ENCODE peak calls at places on chromosomes 5 and 9, in five cellular contexts. Z is mesothelial cell of epicardium; T is germinal center; U is AG10803; V is activated CD4-positive, alpha-beta T cell treated with anti-CD3 and anti-CD28 coated beads, Interleukin-2, amount 50 U/mL, for 48 hours. D is an unnamed sample.
A peak's percentile ranks its signal among the peaks of the same experiment; 100 is the strongest.

GRCh38 chr9:119278138-119278537 is 91.1 kb downstream of the BRINP1 start:
- DNase-seq in Z (no peak), T (no peak), U (no peak), V (no peak), D (no peak)

GRCh38 chr9:6153425-6153824 is 62.2 kb upstream of the IL33 start:
- DNase-seq in Z (no peak), T (no peak), U (no peak), V (no peak), D (no peak)

GRCh38 chr5:1161108-1161831 is 40.1 kb upstream of the SLC6A19 start:
- DNase-seq in Z (no peak), T (no peak), U (no peak), V (no peak), D (no peak)

GRCh38 chr9:134130503-134131375 is 5.1 kb upstream of the WDR5 start:
- DNase-seq in Z (no peak), T (no peak), U (peak; percentile 31), V (no peak), D (no peak)

GRCh38 chr5:161703528-161703927 is 18.0 kb downstream of the GABRA6 start:
- DNase-seq in Z (no peak), T (no peak), U (no peak), V (no peak), D (no peak)

GRCh38 chr9:134863306-134863902 is 17.2 kb upstream of the FCN2 start:
- DNase-seq in Z (no peak), T (no peak), U (no peak), V (no peak), D (no peak)

GRCh38 chr9:21465859-21466518 is 16.1 kb downstream of the IFNE start:
- DNase-seq in Z (no peak), T (peak; percentile 31), U (peak; percentile 71), V (no peak), D (no peak)

GRCh38 chr5:150340614-150341265 is 16.8 kb upstream of the TCOF1 start:
- DNase-seq in Z (no peak), T (no peak), U (no peak), V (no peak), D (no peak)

GRCh38 chr9:138010274-138010800 is 132.8 kb downstream of the CACNA1B start:
- DNase-seq in Z (no peak), T (no peak), U (no peak), V (no peak), D (no peak)

GRCh38 chr5:96388186-96388585 is 44.9 kb downstream of the PCSK1 start:
- DNase-seq in Z (no peak), T (no peak), U (peak; percentile 9), V (no peak), D (no peak)

D was measured in D721Med.